ENCODE peak calls at places on chromosomes 13 and 19, in five cellular contexts. W is H1, C is K562, Q is HepG2, D is GM12878. I is an unnamed sample.
A peak's percentile ranks its signal among the peaks of the same experiment; 100 is the strongest.

GRCh38 chr19:29624489-29625210 is 18.6 kb downstream of the POP4 start:
- DNase-seq in D (no peak), C (no peak), Q (no peak), W (no peak), I (no peak)

GRCh38 chr13:39481493-39481892 is 121.5 kb downstream of the LHFPL6 start:
- DNase-seq in D (no peak), W (no peak), Q (no peak), C (no peak), I (no peak)

GRCh38 chr13:95698047-95698749 is 21.3 kb downstream of the DNAJC3 start:
- DNase-seq in C (peak; percentile 14), W (no peak), D (no peak), Q (no peak), I (no peak)

GRCh38 chr13:113754691-113755090 is 4.3 kb upstream of the TMEM255B start:
- DNase-seq in D (no peak), Q (no peak), W (no peak), C (no peak), I (no peak)

GRCh38 chr13:46554971-46555370 is 2.0 kb downstream of the LRCH1 start:
- DNase-seq in D (no peak), W (no peak), Q (no peak), C (no peak), I (no peak)

GRCh38 chr19:50328257-50329145 is 676 bp downstream of the KCNC3 start:
- DNase-seq in Q (no peak), W (peak; percentile 71), D (no peak), C (peak; percentile 35), I (peak; percentile 55)

GRCh38 chr13:90091611-90092010 is 1255.9 kb upstream of the MIR17HG start:
- DNase-seq in D (no peak), Q (no peak), W (no peak), C (no peak), I (no peak)

GRCh38 chr19:12596485-12596884 is 14.1 kb downstream of the ZNF490 start:
- DNase-seq in C (no peak), W (no peak), Q (no peak), D (no peak), I (no peak)

GRCh38 chr19:3440082-3440481 is 40.2 kb downstream of the SMIM24 start:
- DNase-seq in Q (peak; percentile 50), C (peak; percentile 70), W (peak; percentile 92), D (no peak), I (peak; percentile 67)

GRCh38 chr13:94249512-94249911 is 230.0 kb downstream of the DCT start:
- DNase-seq in W (no peak), C (no peak), Q (peak; percentile 27), D (no peak), I (no peak)

GRCh38 chr19:30920238-30920637 is 429.0 kb downstream of the TSHZ3 start:
- DNase-seq in W (no peak), D (no peak), Q (no peak), C (no peak), I (no peak)

GRCh38 chr13:22278336-22278929 is 607.6 kb downstream of the FGF9 start:
- DNase-seq in D (peak; percentile 43), C (no peak), Q (peak; percentile 2), W (peak; percentile 67), I (peak; percentile 8)

GRCh38 chr13:101115762-101116161 is 300.5 kb downstream of the NALCN start:
- DNase-seq in W (no peak), D (no peak), C (no peak), Q (no peak), I (no peak)

GRCh38 chr13:76992548-76993001 is 694 bp downstream of the CLN5 start:
- DNase-seq in Q (no peak), W (no peak), D (no peak), C (no peak), I (peak; percentile 29)

GRCh38 chr19:53332484-53332883 is 1.1 kb upstream of the ZNF845 start:
- DNase-seq in Q (no peak), D (no peak), W (no peak), C (no peak), I (no peak)

GRCh38 chr19:35533201-35533821 is at the start of gene GAPDHS:
- DNase-seq in W (peak; percentile 79), Q (no peak), D (no peak), C (peak; percentile 62), I (peak; percentile 52)

DNA sequence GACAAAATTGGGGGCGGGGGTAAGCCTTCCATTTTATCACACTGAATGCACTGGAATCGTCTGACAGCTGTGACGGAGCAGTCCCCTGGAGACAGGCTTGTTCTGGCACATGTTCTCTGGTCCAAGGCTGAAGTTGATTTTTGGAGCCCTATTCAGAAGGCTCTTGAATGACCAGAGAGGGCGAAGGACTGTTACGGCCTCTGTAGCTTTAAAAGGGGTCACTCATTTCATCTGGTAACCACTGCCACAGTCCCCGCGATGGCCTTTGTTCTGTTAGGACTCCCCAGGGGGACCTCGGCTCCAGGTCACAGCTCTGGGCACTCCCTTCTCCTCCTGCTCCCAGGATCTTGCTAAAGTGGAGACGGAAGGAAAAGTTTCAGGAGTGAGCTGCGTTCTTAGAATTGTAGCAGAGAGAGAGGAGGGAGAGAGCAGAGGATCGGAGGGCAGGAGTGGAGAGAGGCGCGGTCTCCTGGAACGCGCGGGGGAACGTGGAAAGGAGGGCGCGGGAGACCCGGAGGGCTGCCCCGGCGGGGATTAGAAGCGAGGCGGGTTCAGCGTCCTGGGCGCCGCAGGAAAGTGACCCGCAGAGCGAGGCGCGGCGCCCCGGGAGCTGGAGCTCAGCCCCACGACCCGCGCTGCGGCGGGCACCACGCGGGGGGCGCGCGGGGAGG is 134.3 kb upstream of the MYO16 start:
- DNase-seq in D (no peak), C (no peak), W (peak; percentile 57), Q (no peak), I (peak; percentile 16)
- TF ChIP-seq TAF1 in D (no peak), C (no peak), W (no peak), Q (no peak), I (no peak)

DNA sequence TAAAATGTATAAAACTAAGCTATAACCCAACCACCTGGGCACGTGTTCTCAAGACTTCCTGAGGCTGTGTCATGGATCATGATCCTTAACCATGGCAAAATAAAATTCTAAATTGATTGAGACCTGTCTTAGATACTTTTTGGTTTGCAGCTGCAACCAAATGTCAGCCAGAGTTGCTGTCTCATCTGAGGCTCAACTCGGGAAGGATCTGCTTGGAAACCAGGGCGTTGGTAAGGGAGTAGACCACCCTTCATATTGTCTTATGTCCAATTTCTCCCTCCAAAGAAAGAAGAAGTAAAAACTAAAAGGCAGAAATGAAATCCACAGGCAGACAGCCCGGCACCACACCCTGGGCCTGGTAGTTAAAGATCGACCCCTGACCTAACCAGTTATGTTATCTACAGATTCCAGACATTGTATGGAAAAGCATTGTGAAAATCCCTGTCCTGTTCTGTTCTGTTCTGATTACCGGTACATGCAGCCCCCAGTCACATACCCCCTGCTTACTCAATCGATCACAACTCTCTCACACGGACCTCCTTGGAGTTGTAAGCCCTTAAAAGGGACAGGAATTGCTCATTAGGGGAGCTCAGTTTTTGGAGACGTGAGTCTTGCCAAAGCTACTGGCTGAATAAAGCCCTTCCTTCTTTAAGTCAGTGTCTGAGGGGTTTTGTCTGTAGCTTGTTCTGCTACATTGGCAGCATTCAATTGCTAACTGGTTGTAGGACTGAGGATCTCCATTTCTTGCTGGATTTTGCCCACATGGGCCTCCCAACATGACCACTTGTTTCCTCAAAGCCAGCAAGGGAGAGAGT is 22.9 kb upstream of the IGSF23 start:
- DNase-seq in W (no peak), Q (no peak), C (no peak), D (no peak), I (no peak)
- TF ChIP-seq JUND in W (no peak), Q (no peak), C (peak; percentile 19), D (no peak), I (no peak)

GRCh38 chr13:45500492-45501174 is 35.9 kb downstream of the COG3 start:
- DNase-seq in D (no peak), Q (peak; percentile 50), C (no peak), W (no peak), I (no peak)
- TF ChIP-seq MAX in D (no peak), Q (no peak), C (no peak), W (no peak), I (peak; percentile 38)

DNA sequence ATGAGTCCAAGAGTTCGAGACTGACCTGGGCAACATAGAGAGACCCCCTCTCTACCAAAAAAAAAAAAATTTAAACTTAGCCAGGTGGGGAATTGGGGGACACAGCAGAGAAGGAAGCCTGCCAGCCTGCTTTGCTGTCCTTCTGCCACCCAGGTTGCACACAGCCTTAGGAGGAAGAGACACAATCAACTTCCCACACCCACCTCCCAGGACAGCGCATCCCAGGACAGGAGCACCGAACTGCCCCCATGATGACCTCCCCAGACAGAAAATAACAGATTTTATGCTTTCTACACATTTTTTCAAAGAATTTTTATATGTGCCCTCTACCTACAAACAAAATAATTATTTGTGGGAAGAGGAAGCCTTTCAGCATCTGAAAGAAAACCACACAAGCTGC is 126.0 kb upstream of the ZNF507 start:
- DNase-seq in C (no peak), D (no peak), W (no peak), Q (no peak), I (no peak)
- TF ChIP-seq TAF1 in C (no peak), D (no peak), W (no peak), Q (no peak), I (no peak)

GRCh38 chr13:38394777-38395504 is 45.3 kb downstream of the UFM1 start:
- DNase-seq in D (no peak), Q (no peak), W (no peak), C (no peak), I (no peak)
- TF ChIP-seq JUND in D (no peak), Q (no peak), W (no peak), C (no peak), I (no peak)

DNA sequence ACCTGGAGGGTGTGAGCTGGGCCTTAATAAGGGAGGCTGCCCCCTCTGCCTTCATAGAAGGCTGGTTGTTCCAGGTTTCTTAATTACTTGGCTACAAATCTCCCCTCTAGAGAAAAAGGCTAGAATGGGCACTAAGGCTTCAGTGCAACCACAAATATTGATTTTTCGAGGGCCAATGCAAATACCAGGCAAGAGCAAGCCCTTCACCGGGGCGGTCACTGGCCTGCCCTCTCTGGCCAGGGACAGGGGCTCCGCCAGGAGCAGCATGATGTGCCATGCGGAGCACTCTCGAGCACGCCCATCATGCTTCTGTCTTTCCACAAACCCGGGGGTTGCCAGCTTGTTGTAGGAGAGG is 127.8 kb upstream of the SPACA7 start:
- DNase-seq in Q (no peak), D (no peak), W (peak; percentile 39), C (no peak), I (no peak)
- TF ChIP-seq MAX in Q (no peak), D (no peak), W (no peak), C (no peak), I (no peak)

GRCh38 chr19:1182068-1182467 is 8.0 kb upstream of the SBNO2 start:
- DNase-seq in Q (no peak), W (no peak), C (no peak), D (no peak), I (no peak)

GRCh38 chr19:1182727-1183126 is 8.7 kb upstream of the SBNO2 start:
- DNase-seq in W (no peak), Q (no peak), D (no peak), C (no peak), I (no peak)

GRCh38 chr19:1181606-1182005 is 7.5 kb upstream of the SBNO2 start:
- DNase-seq in W (no peak), Q (no peak), C (no peak), D (no peak), I (no peak)

GRCh38 chr19:1189419-1189818 is 15.4 kb upstream of the SBNO2 start:
- DNase-seq in Q (no peak), W (no peak), D (no peak), C (peak; percentile 61), I (no peak)

GRCh38 chr19:1183543-1184172 is 9.6 kb upstream of the SBNO2 start:
- DNase-seq in D (peak; percentile 66), C (no peak), Q (peak; percentile 77), W (no peak), I (peak; percentile 10)
- TF ChIP-seq TAF1 in D (no peak), C (no peak), Q (peak; percentile 44), W (no peak), I (no peak)

GRCh38 chr13:105290596-105290995 is 1244.9 kb downstream of the EFNB2 start:
- DNase-seq in W (no peak), Q (no peak), D (no peak), C (no peak), I (no peak)
- TF ChIP-seq JUND in W (no peak), Q (no peak), D (no peak), C (no peak), I (no peak)